ENCODE peak calls at places on chromosomes 13 and 19, in five cellular contexts. Y, G, R, K and N are unnamed samples.

GRCh38 chr13:99308481-99309087 is 1.4 kb upstream of the GPR183 start:
- DNase-seq in K (no peak), G (no peak), Y (no peak), R (no peak), N (no peak)

GRCh38 chr13:31920301-31920818 is 111.2 kb upstream of the FRY start:
- DNase-seq in R (no peak), K (no peak), Y (no peak), G (no peak), N (no peak)

GRCh38 chr13:22915442-22916082 is 265.2 kb upstream of the SGCG start:
- DNase-seq in R (peak), Y (no peak), K (peak), G (no peak), N (peak)

GRCh38 chr19:48321372-48321621 is 4.1 kb upstream of the EMP3 start:
- DNase-seq in Y (peak), K (peak), R (peak), G (peak), N (peak)

GRCh38 chr19:16266586-16266942 is 58.1 kb upstream of the KLF2 start:
- DNase-seq in K (no peak), Y (peak), G (peak), R (no peak), N (no peak)

GRCh38 chr19:38693380-38694223 is 46.2 kb downstream of the ACTN4 start:
- DNase-seq in G (peak), R (no peak), K (peak), Y (peak), N (no peak)

GRCh38 chr13:73059460-73060250 is 850 bp downstream of the KLF5 start:
- DNase-seq in R (no peak), G (no peak), Y (peak), K (peak), N (peak)

GRCh38 chr13:53343345-53343744 is 314.7 kb downstream of the OLFM4 start:
- DNase-seq in Y (no peak), G (no peak), R (no peak), K (no peak), N (peak)

GRCh38 chr13:41236369-41236768 is 27.0 kb downstream of the MTRF1 start:
- DNase-seq in R (no peak), G (no peak), K (peak), Y (no peak), N (no peak)

GRCh38 chr19:4051175-4052101 is 15.3 kb downstream of the ZBTB7A start:
- DNase-seq in G (no peak), K (no peak), R (no peak), Y (no peak), N (no peak)

GRCh38 chr19:574658-575526 is 2.5 kb downstream of the BSG start:
- DNase-seq in G (no peak), R (no peak), Y (no peak), K (no peak), N (no peak)

GRCh38 chr19:51016798-51017683 is 2.5 kb downstream of the KLK10 start:
- DNase-seq in G (peak), R (peak), K (peak), Y (peak), N (no peak)

GRCh38 chr19:37413243-37414084 is 42.6 kb downstream of the ZNF527 start:
- DNase-seq in Y (no peak), R (no peak), G (no peak), K (no peak), N (no peak)

GRCh38 chr13:29926077-29926476 is 75.7 kb upstream of the UBL3 start:
- DNase-seq in G (no peak), Y (no peak), K (no peak), R (no peak), N (no peak)

GRCh38 chr13:73325351-73326214 is 266.8 kb downstream of the KLF5 start:
- DNase-seq in G (no peak), Y (no peak), K (peak), R (no peak), N (no peak)